ENCODE peak calls at places on chromosome X, in eight cellular contexts. One of them, this sample, is unnamed.

GRCh38 chrX:17812763-17813162 is 48.3 kb downstream of the RAI2 start:
- DNase-seq in SJSA1: no peak
- DNase-seq in ascending aorta: no peak
- DNase-seq in CD8-positive, alpha-beta memory T cell: no peak
- DNase-seq in K562: peak
- DNase-seq in pancreas: no peak
- DNase-seq in sigmoid colon: no peak
- DNase-seq in fibroblast of lung: peak
- DNase-seq in this sample: no peak

GRCh38 chrX:120753413-120754251 is 122.0 kb downstream of the CT47B1 start:
- DNase-seq in SJSA1: no peak
- DNase-seq in ascending aorta: no peak
- DNase-seq in CD8-positive, alpha-beta memory T cell: no peak
- DNase-seq in K562: no peak
- DNase-seq in pancreas: no peak
- DNase-seq in sigmoid colon: no peak
- DNase-seq in fibroblast of lung: no peak
- DNase-seq in this sample: no peak

GRCh38 chrX:11698747-11699146 is 33.0 kb upstream of the ARHGAP6 start:
- DNase-seq in SJSA1: no peak
- DNase-seq in ascending aorta: no peak
- DNase-seq in CD8-positive, alpha-beta memory T cell: no peak
- DNase-seq in K562: no peak
- DNase-seq in pancreas: no peak
- DNase-seq in sigmoid colon: no peak
- DNase-seq in fibroblast of lung: peak
- DNase-seq in this sample: no peak

GRCh38 chrX:55167124-55167523 is 53.0 kb upstream of the PAGE5 start:
- DNase-seq in SJSA1: no peak
- DNase-seq in ascending aorta: no peak
- DNase-seq in CD8-positive, alpha-beta memory T cell: no peak
- DNase-seq in K562: no peak
- DNase-seq in pancreas: no peak
- DNase-seq in sigmoid colon: no peak
- DNase-seq in fibroblast of lung: no peak
- DNase-seq in this sample: no peak

GRCh38 chrX:106955004-106955772 is 35.0 kb downstream of the CLDN2 start:
- DNase-seq in SJSA1: no peak
- DNase-seq in ascending aorta: no peak
- DNase-seq in CD8-positive, alpha-beta memory T cell: no peak
- DNase-seq in K562: no peak
- DNase-seq in pancreas: no peak
- DNase-seq in sigmoid colon: no peak
- DNase-seq in fibroblast of lung: peak
- DNase-seq in this sample: no peak

GRCh38 chrX:98605941-98606340 is 1722.2 kb downstream of the RPA4 start:
- DNase-seq in SJSA1: no peak
- DNase-seq in ascending aorta: no peak
- DNase-seq in CD8-positive, alpha-beta memory T cell: no peak
- DNase-seq in K562: no peak
- DNase-seq in pancreas: no peak
- DNase-seq in sigmoid colon: no peak
- DNase-seq in fibroblast of lung: no peak
- DNase-seq in this sample: no peak

GRCh38 chrX:53294024-53294648 is 12.8 kb upstream of the IQSEC2 start:
- DNase-seq in SJSA1: no peak
- DNase-seq in ascending aorta: no peak
- DNase-seq in CD8-positive, alpha-beta memory T cell: no peak
- DNase-seq in K562: peak
- DNase-seq in pancreas: no peak
- DNase-seq in sigmoid colon: no peak
- DNase-seq in fibroblast of lung: peak
- DNase-seq in this sample: no peak

GRCh38 chrX:3465017-3465416 is 118.6 kb upstream of the MXRA5 start:
- DNase-seq in SJSA1: no peak
- DNase-seq in ascending aorta: no peak
- DNase-seq in CD8-positive, alpha-beta memory T cell: no peak
- DNase-seq in K562: no peak
- DNase-seq in pancreas: no peak
- DNase-seq in sigmoid colon: no peak
- DNase-seq in fibroblast of lung: no peak
- DNase-seq in this sample: no peak

GRCh38 chrX:123267220-123267619 is 83.1 kb downstream of the GRIA3 start:
- DNase-seq in SJSA1: no peak
- DNase-seq in ascending aorta: no peak
- DNase-seq in CD8-positive, alpha-beta memory T cell: no peak
- DNase-seq in K562: no peak
- DNase-seq in pancreas: no peak
- DNase-seq in sigmoid colon: no peak
- DNase-seq in fibroblast of lung: no peak
- DNase-seq in this sample: no peak

GRCh38 chrX:18676470-18676869 is 4.6 kb upstream of the RS1 start:
- DNase-seq in SJSA1: no peak
- DNase-seq in ascending aorta: no peak
- DNase-seq in CD8-positive, alpha-beta memory T cell: no peak
- DNase-seq in K562: peak
- DNase-seq in pancreas: no peak
- DNase-seq in sigmoid colon: no peak
- DNase-seq in fibroblast of lung: no peak
- DNase-seq in this sample: no peak

GRCh38 chrX:41122664-41123257 is 37.5 kb downstream of the USP9X start:
- DNase-seq in SJSA1: no peak
- DNase-seq in ascending aorta: no peak
- DNase-seq in CD8-positive, alpha-beta memory T cell: no peak
- DNase-seq in K562: no peak
- DNase-seq in pancreas: no peak
- DNase-seq in sigmoid colon: no peak
- DNase-seq in fibroblast of lung: no peak
- DNase-seq in this sample: no peak
- H3K27ac ChIP-seq in SJSA1: no peak
- H3K27ac ChIP-seq in ascending aorta: no peak
- H3K27ac ChIP-seq in CD8-positive, alpha-beta memory T cell: no peak
- H3K27ac ChIP-seq in K562: no peak
- H3K27ac ChIP-seq in pancreas: no peak
- H3K27ac ChIP-seq in sigmoid colon: no peak
- H3K27ac ChIP-seq in fibroblast of lung: no peak
- H3K27ac ChIP-seq in this sample: no peak

DNA sequence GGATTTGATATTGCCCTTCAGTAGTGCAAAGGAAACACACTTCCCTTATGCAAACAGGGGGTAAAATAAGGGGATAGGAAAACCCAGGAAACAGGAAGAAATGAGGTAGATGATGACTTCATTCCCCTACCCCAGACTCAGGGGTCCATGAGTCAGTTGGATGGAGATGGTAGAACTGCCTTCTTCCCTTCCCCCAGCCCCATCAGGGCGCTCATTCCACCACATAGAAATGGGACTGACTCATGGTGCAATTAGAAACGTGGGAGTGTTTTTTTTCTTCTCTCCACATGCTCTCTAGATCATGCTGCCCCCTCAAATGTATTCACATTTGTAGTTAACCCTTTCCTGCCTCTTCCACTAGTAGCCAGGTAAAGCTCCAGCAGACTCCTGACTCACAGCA is 23.1 kb upstream of the ARMCX2 start:
- DNase-seq in SJSA1: no peak
- DNase-seq in ascending aorta: no peak
- DNase-seq in CD8-positive, alpha-beta memory T cell: no peak
- DNase-seq in K562: no peak
- DNase-seq in pancreas: no peak
- DNase-seq in sigmoid colon: no peak
- DNase-seq in fibroblast of lung: peak
- DNase-seq in this sample: no peak
- H3K27ac ChIP-seq in SJSA1: no peak
- H3K27ac ChIP-seq in ascending aorta: no peak
- H3K27ac ChIP-seq in CD8-positive, alpha-beta memory T cell: no peak
- H3K27ac ChIP-seq in K562: no peak
- H3K27ac ChIP-seq in pancreas: no peak
- H3K27ac ChIP-seq in sigmoid colon: no peak
- H3K27ac ChIP-seq in fibroblast of lung: no peak
- H3K27ac ChIP-seq in this sample: no peak

GRCh38 chrX:2398341-2398656 is 102.5 kb downstream of the DHRSX start:
- DNase-seq in SJSA1: no peak
- DNase-seq in ascending aorta: no peak
- DNase-seq in CD8-positive, alpha-beta memory T cell: no peak
- DNase-seq in K562: no peak
- DNase-seq in pancreas: no peak
- DNase-seq in sigmoid colon: no peak
- DNase-seq in fibroblast of lung: no peak
- DNase-seq in this sample: no peak

GRCh38 chrX:2404816-2405215 is 96.0 kb downstream of the DHRSX start:
- DNase-seq in SJSA1: no peak
- DNase-seq in ascending aorta: no peak
- DNase-seq in CD8-positive, alpha-beta memory T cell: no peak
- DNase-seq in K562: no peak
- DNase-seq in pancreas: no peak
- DNase-seq in sigmoid colon: no peak
- DNase-seq in fibroblast of lung: no peak
- DNase-seq in this sample: no peak

GRCh38 chrX:2401590-2402360 is 99.0 kb downstream of the DHRSX start:
- DNase-seq in SJSA1: no peak
- DNase-seq in ascending aorta: no peak
- DNase-seq in CD8-positive, alpha-beta memory T cell: no peak
- DNase-seq in K562: no peak
- DNase-seq in pancreas: no peak
- DNase-seq in sigmoid colon: no peak
- DNase-seq in fibroblast of lung: peak
- DNase-seq in this sample: no peak

GRCh38 chrX:2401201-2401589 is 99.6 kb downstream of the DHRSX start:
- DNase-seq in SJSA1: no peak
- DNase-seq in ascending aorta: no peak
- DNase-seq in CD8-positive, alpha-beta memory T cell: no peak
- DNase-seq in K562: no peak
- DNase-seq in pancreas: no peak
- DNase-seq in sigmoid colon: no peak
- DNase-seq in fibroblast of lung: no peak
- DNase-seq in this sample: no peak

GRCh38 chrX:2402361-2402690 is 98.5 kb downstream of the DHRSX start:
- DNase-seq in SJSA1: no peak
- DNase-seq in ascending aorta: no peak
- DNase-seq in CD8-positive, alpha-beta memory T cell: no peak
- DNase-seq in K562: no peak
- DNase-seq in pancreas: no peak
- DNase-seq in sigmoid colon: no peak
- DNase-seq in fibroblast of lung: no peak
- DNase-seq in this sample: no peak
- H3K27ac ChIP-seq in SJSA1: peak
- H3K27ac ChIP-seq in ascending aorta: no peak
- H3K27ac ChIP-seq in CD8-positive, alpha-beta memory T cell: no peak
- H3K27ac ChIP-seq in K562: no peak
- H3K27ac ChIP-seq in pancreas: peak
- H3K27ac ChIP-seq in sigmoid colon: no peak
- H3K27ac ChIP-seq in fibroblast of lung: no peak
- H3K27ac ChIP-seq in this sample: no peak

GRCh38 chrX:110086916-110087484 is 84.1 kb downstream of the TMEM164 start:
- DNase-seq in SJSA1: peak
- DNase-seq in ascending aorta: no peak
- DNase-seq in CD8-positive, alpha-beta memory T cell: no peak
- DNase-seq in K562: peak
- DNase-seq in pancreas: no peak
- DNase-seq in sigmoid colon: no peak
- DNase-seq in fibroblast of lung: peak
- DNase-seq in this sample: no peak
- H3K27ac ChIP-seq in SJSA1: peak
- H3K27ac ChIP-seq in ascending aorta: no peak
- H3K27ac ChIP-seq in CD8-positive, alpha-beta memory T cell: no peak
- H3K27ac ChIP-seq in K562: peak
- H3K27ac ChIP-seq in pancreas: peak
- H3K27ac ChIP-seq in sigmoid colon: no peak
- H3K27ac ChIP-seq in fibroblast of lung: peak
- H3K27ac ChIP-seq in this sample: no peak

DNA sequence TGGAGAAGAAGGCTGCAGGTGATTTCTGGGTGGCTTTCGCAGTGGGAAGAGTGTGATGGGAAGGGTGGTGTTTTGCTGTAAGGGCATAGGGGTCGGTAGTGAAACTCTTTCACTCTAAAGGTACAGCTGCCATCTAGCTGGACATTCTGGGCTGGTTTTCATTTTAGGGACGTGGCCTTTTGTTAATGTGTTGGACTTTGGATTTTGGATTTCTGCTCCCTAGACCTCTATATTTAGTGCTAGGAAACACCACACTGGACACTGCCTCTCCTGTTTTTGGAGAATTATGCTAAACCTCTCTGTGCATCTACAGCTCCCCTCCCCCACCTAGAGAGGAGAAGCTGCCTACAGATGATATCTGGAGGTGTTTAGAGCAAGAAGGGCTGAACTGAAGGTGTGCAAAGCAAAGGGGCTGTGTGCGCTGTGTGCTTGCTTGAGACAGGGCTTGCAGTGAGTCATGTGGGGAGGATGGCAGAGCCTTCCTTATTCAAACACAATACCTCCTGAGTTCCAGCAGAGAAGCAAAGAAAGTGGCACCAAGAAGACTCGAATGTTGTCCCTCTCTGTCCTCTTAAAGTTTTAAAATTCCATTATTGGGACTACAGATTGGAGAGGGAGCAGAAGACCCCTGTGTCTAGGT is 47.9 kb downstream of the STARD8 start:
- DNase-seq in SJSA1: no peak
- DNase-seq in ascending aorta: no peak
- DNase-seq in CD8-positive, alpha-beta memory T cell: no peak
- DNase-seq in K562: peak
- DNase-seq in pancreas: no peak
- DNase-seq in sigmoid colon: no peak
- DNase-seq in fibroblast of lung: no peak
- DNase-seq in this sample: no peak
- H3K27ac ChIP-seq in SJSA1: no peak
- H3K27ac ChIP-seq in ascending aorta: no peak
- H3K27ac ChIP-seq in CD8-positive, alpha-beta memory T cell: no peak
- H3K27ac ChIP-seq in K562: peak
- H3K27ac ChIP-seq in pancreas: peak
- H3K27ac ChIP-seq in sigmoid colon: no peak
- H3K27ac ChIP-seq in fibroblast of lung: no peak
- H3K27ac ChIP-seq in this sample: no peak

DNA sequence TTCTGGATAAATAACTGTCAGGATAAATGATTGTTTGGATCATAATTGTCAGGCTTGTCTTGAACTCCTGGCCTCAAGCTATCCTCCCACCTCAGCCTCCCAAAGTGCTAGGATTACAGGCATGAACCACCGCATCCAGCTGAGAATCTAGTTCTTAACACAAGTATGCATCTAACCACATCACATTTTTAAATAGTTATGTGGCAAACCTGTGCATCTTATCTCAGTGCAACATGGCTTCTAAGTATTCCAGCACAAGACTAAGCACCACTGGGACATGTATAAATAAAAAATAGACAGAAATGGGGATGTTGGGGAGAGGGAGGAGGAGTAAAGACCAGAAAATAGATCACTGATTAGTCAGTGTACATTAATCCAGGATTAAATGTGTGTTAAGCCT is 74.7 kb upstream of the TBL1X start:
- DNase-seq in SJSA1: no peak
- DNase-seq in ascending aorta: no peak
- DNase-seq in CD8-positive, alpha-beta memory T cell: no peak
- DNase-seq in K562: no peak
- DNase-seq in pancreas: no peak
- DNase-seq in sigmoid colon: no peak
- DNase-seq in fibroblast of lung: no peak
- DNase-seq in this sample: no peak
- H3K27ac ChIP-seq in SJSA1: no peak
- H3K27ac ChIP-seq in ascending aorta: no peak
- H3K27ac ChIP-seq in CD8-positive, alpha-beta memory T cell: no peak
- H3K27ac ChIP-seq in K562: no peak
- H3K27ac ChIP-seq in pancreas: no peak
- H3K27ac ChIP-seq in sigmoid colon: no peak
- H3K27ac ChIP-seq in fibroblast of lung: no peak
- H3K27ac ChIP-seq in this sample: no peak